ENCODE peak calls at places on chromosome 13, in nine cellular contexts. V, X, M, Z, Q, W, U, T and S are unnamed samples.

GRCh38 chr13:64234255-64234654 is 2818.6 kb upstream of the PCDH20 start:
- DNase-seq in M (peak; percentile 65), U (no peak), T (no peak), V (no peak), W (no peak), X (no peak), Z (no peak), Q (no peak), S (no peak)

GRCh38 chr13:48866204-48866603 is 109.5 kb upstream of the FNDC3A start:
- DNase-seq in X (no peak), U (no peak), Q (no peak), M (no peak), Z (no peak), V (no peak), T (no peak), W (no peak), S (no peak)

GRCh38 chr13:39527961-39528720 is 74.9 kb downstream of the LHFPL6 start:
- DNase-seq in X (no peak), T (no peak), Z (no peak), Q (no peak), U (no peak), M (peak; percentile 96), V (peak; percentile 74), W (peak; percentile 80), S (no peak)

GRCh38 chr13:25252229-25252628 is 35.1 kb downstream of the MTMR6 start:
- DNase-seq in V (no peak), Q (no peak), Z (no peak), W (no peak), U (no peak), M (no peak), X (no peak), T (no peak), S (no peak)

GRCh38 chr13:23718916-23719470 is 148.8 kb downstream of the TNFRSF19 start:
- DNase-seq in M (peak; percentile 55), Z (no peak), V (no peak), T (no peak), Q (no peak), X (no peak), W (no peak), U (no peak), S (no peak)

GRCh38 chr13:39892731-39893293 is 237.3 kb downstream of the COG6 start:
- DNase-seq in Z (no peak), X (peak; percentile 33), Q (no peak), V (no peak), T (peak; percentile 19), U (peak; percentile 13), W (no peak), M (no peak), S (no peak)

GRCh38 chr13:50140742-50141659 is 125.8 kb downstream of the KCNRG start:
- DNase-seq in T (no peak), M (no peak), Q (peak; percentile 69), V (no peak), W (no peak), X (no peak), Z (no peak), U (no peak), S (no peak)

GRCh38 chr13:20399961-20400360 is 125.7 kb downstream of the CRYL1 start:
- DNase-seq in M (no peak), W (no peak), Q (peak; percentile 12), T (no peak), X (no peak), Z (no peak), U (no peak), V (no peak), S (no peak)

GRCh38 chr13:23349127-23349897 is 84.2 kb downstream of the SACS start:
- DNase-seq in U (no peak), V (no peak), M (no peak), W (peak; percentile 18), X (no peak), T (no peak), Q (no peak), Z (no peak), S (no peak)

GRCh38 chr13:32911506-32911905 is 104.7 kb upstream of the KL start:
- DNase-seq in U (no peak), X (no peak), M (peak; percentile 57), Z (no peak), T (no peak), V (no peak), Q (peak; percentile 72), W (no peak), S (no peak)

GRCh38 chr13:41813426-41813825 is 147.5 kb downstream of the VWA8 start:
- DNase-seq in M (peak; percentile 66), Q (no peak), T (no peak), X (no peak), Z (no peak), U (no peak), V (no peak), W (peak; percentile 6), S (no peak)

GRCh38 chr13:23992722-23993438 is 95.6 kb upstream of the C1QTNF9B start:
- DNase-seq in T (no peak), V (no peak), Q (peak; percentile 13), M (no peak), W (no peak), U (no peak), Z (no peak), X (no peak), S (no peak)

DNA sequence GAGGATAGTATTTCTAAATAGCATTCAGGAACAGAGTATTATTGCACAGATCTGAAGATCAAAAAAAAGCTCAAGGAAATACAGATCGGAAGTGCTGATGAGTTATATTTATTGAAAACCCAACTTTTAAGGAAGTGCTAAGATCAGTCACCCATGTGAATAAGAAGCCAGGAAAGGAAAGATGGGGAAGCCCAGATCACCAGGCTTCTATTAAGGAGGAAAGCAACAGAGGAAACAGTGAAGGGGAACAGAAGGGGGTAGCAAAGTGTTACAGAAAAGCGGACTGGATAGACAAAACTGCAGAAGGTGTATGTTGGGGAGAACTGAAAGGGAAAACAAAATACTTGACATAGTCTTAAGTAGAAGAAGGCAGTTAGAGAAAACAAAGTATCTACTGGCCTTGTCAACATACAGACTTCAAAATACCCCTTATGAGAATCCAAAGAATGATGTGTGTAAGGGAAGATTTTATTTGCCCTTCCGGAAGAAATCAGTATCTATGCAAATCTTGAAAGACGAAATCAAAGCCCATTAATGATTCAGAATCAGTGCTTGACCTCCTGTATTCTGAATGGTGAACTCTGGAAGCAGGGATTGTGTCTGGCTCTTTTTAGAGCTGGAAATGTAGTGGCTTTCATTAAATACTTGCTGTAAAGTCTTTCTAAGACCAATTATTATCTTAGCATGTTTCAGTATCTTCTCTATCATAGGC is 12.1 kb downstream of the UFM1 start:
- DNase-seq in U (no peak), T (no peak), M (no peak), Z (no peak), Q (no peak), V (no peak), X (no peak), W (no peak), S (no peak)
- H3K4me3 ChIP-seq in U (no peak overlapping the region), T (no peak overlapping the region), M (no peak overlapping the region), Z (no peak overlapping the region), Q (no peak overlapping the region), V (no peak overlapping the region), X (no peak overlapping the region), W (no peak overlapping the region), S (no peak overlapping the region)

GRCh38 chr13:110474713-110475112 is 86.8 kb downstream of the RAB20 start:
- DNase-seq in V (no peak), Z (no peak), X (no peak), M (peak; percentile 11), W (no peak), T (no peak), U (no peak), Q (no peak), S (no peak)

GRCh38 chr13:110477711-110478245 is 83.7 kb downstream of the RAB20 start:
- DNase-seq in W (no peak), V (no peak), M (no peak), Q (no peak), Z (no peak), X (no peak), T (no peak), U (no peak), S (no peak)

GRCh38 chr13:110475550-110476219 is 85.8 kb downstream of the RAB20 start:
- DNase-seq in M (no peak), V (no peak), T (peak; percentile 39), X (no peak), U (no peak), Q (no peak), Z (no peak), W (no peak), S (no peak)

GRCh38 chr13:110475117-110475516 is 86.4 kb downstream of the RAB20 start:
- DNase-seq in Z (no peak), X (no peak), W (no peak), M (no peak), Q (no peak), V (no peak), U (no peak), T (no peak), S (no peak)

DNA sequence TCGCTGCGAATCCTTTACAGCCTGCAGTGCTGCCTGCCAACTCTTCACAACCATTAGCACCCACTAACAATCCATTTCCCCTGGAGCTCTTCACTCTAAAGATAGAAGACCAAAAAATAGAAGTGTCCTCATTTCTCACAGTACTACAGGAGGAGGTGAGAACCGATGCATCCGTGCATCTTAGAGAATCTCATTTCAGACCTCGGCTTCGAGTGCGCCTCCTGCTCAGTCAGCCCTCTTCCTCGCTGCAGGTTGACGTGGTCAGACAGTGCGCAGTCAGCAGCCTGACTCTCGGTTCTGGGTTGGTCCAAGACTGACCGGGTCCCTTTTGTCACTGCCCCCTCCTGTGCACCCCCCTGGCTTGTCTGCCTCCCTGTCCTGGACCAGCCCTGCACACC is 85.3 kb downstream of the RAB20 start:
- DNase-seq in Z (no peak), M (no peak), V (no peak), T (no peak), Q (no peak), W (no peak), U (no peak), X (no peak), S (no peak)
- H3K36me3 ChIP-seq in Z (no peaks in the 10 kb centered on the region), M (peaks cover 77% of the 10 kb centered on the region), V (peaks cover 2% of the 10 kb centered on the region), T (no peaks in the 10 kb centered on the region), Q (peaks cover 94% of the 10 kb centered on the region), W (peaks cover 41% of the 10 kb centered on the region), U (no peaks in the 10 kb centered on the region), X (peaks cover 84% of the 10 kb centered on the region), S (no peaks in the 10 kb centered on the region)

DNA sequence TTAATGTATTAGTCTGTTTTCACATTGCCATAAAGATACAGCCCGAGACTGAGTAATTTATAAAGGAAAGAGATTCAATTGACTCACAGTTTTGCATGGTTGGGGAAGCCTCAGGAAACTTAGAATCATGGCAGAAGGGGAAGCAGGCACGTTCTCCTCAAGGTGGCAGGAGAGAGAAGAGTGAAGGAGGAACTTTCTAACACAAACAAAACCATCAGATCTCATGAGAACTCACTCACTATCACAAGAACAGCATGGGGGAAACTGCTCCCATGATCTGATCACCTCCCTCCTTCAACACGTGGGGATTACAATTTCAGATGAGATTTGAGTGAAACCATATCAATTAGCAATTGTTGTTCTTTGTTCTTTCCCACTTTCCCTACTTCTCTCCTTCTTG is 689.0 kb upstream of the SLITRK1 start:
- DNase-seq in X (no peak), Z (no peak), Q (peak; percentile 70), U (no peak), W (no peak), V (no peak), M (peak; percentile 0), T (no peak), S (no peak)
- H3K4me3 ChIP-seq in X (no peak overlapping the region), Z (no peak overlapping the region), Q (no peak overlapping the region), U (no peak overlapping the region), W (no peak overlapping the region), V (no peak overlapping the region), M (no peak overlapping the region), T (no peak overlapping the region), S (no peak overlapping the region)

DNA sequence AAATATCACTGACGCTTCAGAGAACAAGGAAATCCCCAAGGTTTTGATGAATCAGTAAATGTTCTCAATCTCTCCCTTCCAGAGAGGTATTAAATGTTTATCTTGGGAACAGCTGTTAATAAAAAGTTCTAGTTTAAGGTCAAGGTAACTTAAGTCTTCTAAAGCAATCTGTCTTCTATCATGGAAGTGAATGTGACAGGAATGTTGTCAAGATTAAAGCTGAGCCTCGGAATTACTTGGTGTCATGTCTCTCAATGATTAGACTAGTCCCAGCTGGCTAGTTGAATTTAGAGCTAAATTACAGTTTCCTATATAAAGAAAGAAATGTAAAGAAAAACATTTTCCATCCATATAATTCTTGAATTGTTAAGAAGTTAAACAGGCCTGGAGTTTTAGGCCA is 23.4 kb downstream of the ESD start:
- DNase-seq in W (no peak), T (no peak), Z (no peak), Q (no peak), U (no peak), M (no peak), V (no peak), X (no peak), S (no peak)
- H3K36me3 ChIP-seq in W (peaks cover 4% of the 10 kb centered on the region), T (no peaks in the 10 kb centered on the region), Z (no peaks in the 10 kb centered on the region), Q (peaks cover 32% of the 10 kb centered on the region), U (peaks cover 28% of the 10 kb centered on the region), M (peaks cover 12% of the 10 kb centered on the region), V (no peaks in the 10 kb centered on the region), X (peaks cover 90% of the 10 kb centered on the region), S (no peaks in the 10 kb centered on the region)